ENCODE peak calls at places on chromosomes 6 and 20, in four cellular contexts. E, C, F and Z are unnamed samples.

GRCh38 chr20:54025166-54025835 is 45.1 kb downstream of the BCAS1 start:
- DNase-seq in E (peak), F (no peak), C (no peak), Z (no peak)

GRCh38 chr6:125869427-125869826 is 78.7 kb downstream of the NCOA7 start:
- DNase-seq in E (no peak), C (no peak), F (no peak), Z (no peak)

GRCh38 chr6:165774903-165775608 is 112.0 kb upstream of the PDE10A start:
- DNase-seq in F (peak), C (no peak), E (peak), Z (no peak)

GRCh38 chr6:133193396-133193795 is 47.8 kb upstream of the EYA4 start:
- DNase-seq in C (no peak), F (no peak), E (no peak), Z (no peak)

GRCh38 chr6:40803897-40804702 is 216.9 kb upstream of the LRFN2 start:
- DNase-seq in F (no peak), C (peak), E (no peak), Z (no peak)

GRCh38 chr20:56274156-56274555 is 25.6 kb downstream of the MC3R start:
- DNase-seq in C (no peak), E (no peak), F (no peak), Z (no peak)

GRCh38 chr20:8020314-8021079 is 936 bp upstream of the TMX4 start:
- DNase-seq in F (no peak), E (peak), C (peak), Z (no peak)

GRCh38 chr20:50039706-50040431 is 57.1 kb downstream of the SNAI1 start:
- DNase-seq in F (no peak), E (no peak), C (no peak), Z (no peak)

GRCh38 chr6:10591411-10592160 is 70.4 kb downstream of the GCNT2 start:
- DNase-seq in F (no peak), C (no peak), E (no peak), Z (no peak)

GRCh38 chr6:41578714-41579610 is 32.8 kb downstream of the FOXP4 start:
- DNase-seq in F (peak), E (peak), C (peak), Z (no peak)

GRCh38 chr20:11057624-11058023 is 383.8 kb upstream of the JAG1 start:
- DNase-seq in C (peak), F (peak), E (peak), Z (no peak)

GRCh38 chr6:27604986-27605385 is 132.1 kb upstream of the ZNF184 start:
- DNase-seq in E (peak), C (peak), F (peak), Z (no peak)

GRCh38 chr6:168311410-168312124 is 8.0 kb downstream of the DACT2 start:
- DNase-seq in F (no peak), C (no peak), E (no peak), Z (no peak)

GRCh38 chr6:54112171-54112650 is 968 bp downstream of the MLIP start:
- DNase-seq in E (peak), C (no peak), F (peak), Z (no peak)

GRCh38 chr20:34215711-34216381 is 25.4 kb upstream of the ASIP start:
- DNase-seq in E (peak), F (peak), C (peak), Z (peak)

GRCh38 chr20:34269996-34270627 is 28.9 kb downstream of the ASIP start:
- DNase-seq in F (peak), C (peak), E (peak), Z (peak)

GRCh38 chr6:105270511-105270910 is 90.7 kb upstream of the POPDC3 start:
- DNase-seq in F (no peak), E (no peak), C (peak), Z (peak)

GRCh38 chr6:30171677-30172471 is 8.5 kb downstream of the TRIM15 start:
- DNase-seq in F (peak), E (peak), C (peak), Z (no peak)

GRCh38 chr20:47161411-47161810 is 195.1 kb downstream of the ZMYND8 start:
- DNase-seq in C (no peak), F (no peak), E (no peak), Z (no peak)

GRCh38 chr20:36804425-36804824 is 30.9 kb upstream of the DSN1 start:
- DNase-seq in F (no peak), E (no peak), C (no peak), Z (no peak)

GRCh38 chr20:21125072-21125848 is 622 bp upstream of the KIZ start:
- DNase-seq in F (peak), C (peak), E (peak), Z (peak)

GRCh38 chr6:38975621-38976049 is 72.9 kb upstream of the GLP1R start:
- DNase-seq in E (peak), C (no peak), F (peak), Z (no peak)

GRCh38 chr6:168149015-168149414 is 70.0 kb upstream of the FRMD1 start:
- DNase-seq in F (no peak), E (no peak), C (no peak), Z (no peak)

GRCh38 chr6:10425973-10426780 is 11.3 kb upstream of the TFAP2A start:
- DNase-seq in F (peak), E (peak), C (peak), Z (no peak)

GRCh38 chr20:8255945-8256632 is 124.0 kb downstream of the PLCB1 start:
- DNase-seq in E (no peak), F (no peak), C (no peak), Z (no peak)

GRCh38 chr20:60361761-60362410 is 403.7 kb downstream of the CDH26 start:
- DNase-seq in C (no peak), F (no peak), E (no peak), Z (no peak)

GRCh38 chr6:16800942-16801341 is 39.7 kb upstream of the ATXN1 start:
- DNase-seq in F (peak), E (peak), C (peak), Z (no peak)

GRCh38 chr6:37608587-37608986 is 89.1 kb downstream of the MDGA1 start:
- DNase-seq in F (no peak), C (no peak), E (no peak), Z (no peak)

GRCh38 chr6:37614059-37614940 is 83.4 kb downstream of the MDGA1 start:
- DNase-seq in C (no peak), E (no peak), F (no peak), Z (no peak)

GRCh38 chr6:37611516-37611915 is 86.2 kb downstream of the MDGA1 start:
- DNase-seq in F (no peak), C (no peak), E (no peak), Z (no peak)

GRCh38 chr6:37615564-37616340 is 81.9 kb downstream of the MDGA1 start:
- DNase-seq in C (no peak), E (peak), F (peak), Z (no peak)

GRCh38 chr6:37612475-37612874 is 85.2 kb downstream of the MDGA1 start:
- DNase-seq in C (peak), E (no peak), F (peak), Z (no peak)
- H3K4me3 ChIP-seq in C (no peak), E (no peak), F (no peak), Z (no peak)

DNA sequence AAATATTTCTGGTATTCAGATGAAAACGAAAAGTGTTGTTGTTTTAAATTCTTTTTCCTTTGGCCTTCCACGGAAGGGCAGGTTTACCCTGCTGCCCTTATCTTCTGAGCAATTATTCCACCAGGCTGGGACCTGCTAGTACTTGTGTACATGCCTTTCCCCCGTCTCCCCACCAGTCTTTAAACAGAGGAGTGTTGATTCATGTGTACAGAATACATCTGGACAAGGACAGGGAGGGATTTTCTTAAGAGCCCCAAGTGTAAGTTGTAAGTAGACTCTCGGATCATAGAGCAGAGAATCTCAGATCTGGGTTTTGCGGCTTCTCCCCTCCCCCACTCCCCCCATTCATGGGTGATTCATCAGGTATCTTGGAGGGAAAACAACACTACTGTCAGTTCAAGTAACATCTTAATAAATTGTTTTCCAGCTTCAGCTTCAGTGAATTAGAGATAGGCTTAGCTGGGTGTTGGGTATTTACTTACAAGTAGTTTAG is 81.3 kb downstream of the RTN4IP1 start:
- DNase-seq in F (peak), C (peak), E (peak), Z (peak)
- TF ChIP-seq CTCF in F (peak), C (no peak), E (no peak), Z (no peak)

GRCh38 chr6:52504778-52505127 is 72.1 kb downstream of the TRAM2 start:
- DNase-seq in F (no peak), E (no peak), C (no peak), Z (no peak)
- H3K4me3 ChIP-seq in F (no peak), E (no peak), C (no peak), Z (no peak)

DNA sequence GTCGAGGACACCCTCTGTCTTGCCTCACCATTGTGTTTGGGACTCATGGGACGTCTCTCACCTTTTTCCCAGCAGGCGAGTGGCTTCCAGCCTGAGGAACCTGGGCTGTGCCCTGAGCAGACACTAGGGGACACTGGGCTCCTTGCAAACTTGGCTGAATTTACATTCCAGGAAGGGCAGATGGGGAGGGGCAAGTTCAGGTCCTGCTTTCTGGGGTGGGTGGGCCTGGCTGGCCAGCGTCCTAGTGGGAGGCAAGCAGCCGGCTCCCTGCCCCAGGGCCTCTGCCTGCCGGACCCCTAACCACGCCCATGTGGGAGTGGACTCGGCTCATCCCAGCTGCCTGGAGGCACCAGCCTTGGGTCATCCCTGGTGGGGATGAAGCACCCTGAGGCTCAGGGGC is 48.2 kb upstream of the MLN start:
- DNase-seq in E (peak), C (peak), F (peak), Z (no peak)
- TF ChIP-seq CTCF in E (peak), C (peak), F (peak), Z (peak)

DNA sequence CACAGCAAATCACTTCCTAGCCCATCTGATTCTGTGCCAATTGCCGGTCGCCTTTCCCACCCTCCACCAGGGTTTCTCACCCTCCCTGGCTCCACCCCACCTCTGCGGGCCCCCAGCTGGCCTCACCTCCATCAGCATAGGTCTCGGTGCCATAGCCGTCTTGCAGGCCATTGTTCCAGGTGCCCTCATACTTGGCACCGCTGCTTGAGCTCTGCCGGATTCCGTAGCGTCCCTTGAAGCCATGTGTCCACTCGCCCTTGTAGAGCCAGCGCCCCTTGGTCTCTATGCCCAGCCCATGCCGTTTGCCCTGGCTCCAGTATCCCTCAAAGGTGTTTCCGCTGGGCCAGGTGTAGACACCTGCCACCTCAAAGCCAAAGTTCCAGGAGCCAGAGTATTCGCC is 787 bp downstream of the JPH2 start:
- DNase-seq in F (no peak), C (no peak), E (no peak), Z (no peak)
- H3K4me3 ChIP-seq in F (no peak), C (no peak), E (peak), Z (no peak)

GRCh38 chr6:139374357-139375238 is at the start of gene CITED2:
- DNase-seq in F (peak), C (peak), E (peak), Z (peak)
- TF ChIP-seq CTCF in F (peak), C (no peak), E (peak), Z (no peak)

DNA sequence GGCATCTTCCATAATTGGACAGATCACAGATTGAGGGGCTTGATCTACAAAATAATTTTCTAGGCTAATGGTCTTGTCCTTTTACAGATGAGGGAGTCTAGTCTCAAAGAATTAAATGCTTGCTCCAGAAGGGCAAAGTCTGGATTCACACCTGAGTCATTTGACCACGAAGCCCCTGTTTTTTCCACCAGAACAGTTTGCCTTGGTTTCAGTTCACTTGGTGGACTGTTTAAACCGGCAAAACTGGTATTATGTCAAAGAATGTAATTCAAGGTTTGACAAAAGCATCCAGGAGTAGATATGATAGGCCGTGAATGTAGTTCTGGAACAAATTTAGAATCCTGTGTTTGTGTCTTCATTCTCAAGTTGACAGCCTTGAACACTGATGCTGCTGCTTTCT is 3.3 kb downstream of the MYO6 start:
- DNase-seq in E (no peak), F (peak), C (peak), Z (no peak)
- H3K4me3 ChIP-seq in E (no peak), F (no peak), C (no peak), Z (no peak)

GRCh38 chr6:93822434-93823265 is 403.3 kb upstream of the EPHA7 start:
- DNase-seq in E (no peak), F (no peak), C (no peak), Z (no peak)

GRCh38 chr6:93821953-93822352 is 402.6 kb upstream of the EPHA7 start:
- DNase-seq in F (no peak), C (no peak), E (no peak), Z (no peak)

GRCh38 chr6:93820465-93821082 is 401.2 kb upstream of the EPHA7 start:
- DNase-seq in C (no peak), F (no peak), E (no peak), Z (no peak)

GRCh38 chr6:93817937-93818336 is 398.6 kb upstream of the EPHA7 start:
- DNase-seq in C (no peak), F (no peak), E (no peak), Z (no peak)

DNA sequence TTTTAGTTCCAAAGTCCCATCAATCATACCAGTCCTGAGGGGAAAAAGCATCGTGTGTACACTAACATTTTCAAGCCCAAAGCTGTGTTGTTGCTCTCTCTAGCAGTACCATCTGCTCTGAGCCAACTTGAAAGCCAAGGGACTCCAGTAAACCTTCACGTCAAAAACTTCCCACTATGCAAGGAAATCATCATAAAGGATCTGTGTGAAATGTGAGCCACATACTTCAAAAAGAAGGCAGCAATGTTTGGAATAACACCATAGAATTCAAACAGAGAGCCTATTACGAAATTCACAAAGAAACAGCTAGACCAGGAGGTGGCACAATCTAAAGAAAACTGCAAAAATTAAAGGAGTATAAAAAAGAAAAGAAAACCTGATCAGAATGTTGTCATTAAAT is 399.8 kb upstream of the EPHA7 start:
- DNase-seq in F (peak), C (peak), E (no peak), Z (no peak)
- TF ChIP-seq CTCF in F (no peak), C (no peak), E (no peak), Z (no peak)

DNA sequence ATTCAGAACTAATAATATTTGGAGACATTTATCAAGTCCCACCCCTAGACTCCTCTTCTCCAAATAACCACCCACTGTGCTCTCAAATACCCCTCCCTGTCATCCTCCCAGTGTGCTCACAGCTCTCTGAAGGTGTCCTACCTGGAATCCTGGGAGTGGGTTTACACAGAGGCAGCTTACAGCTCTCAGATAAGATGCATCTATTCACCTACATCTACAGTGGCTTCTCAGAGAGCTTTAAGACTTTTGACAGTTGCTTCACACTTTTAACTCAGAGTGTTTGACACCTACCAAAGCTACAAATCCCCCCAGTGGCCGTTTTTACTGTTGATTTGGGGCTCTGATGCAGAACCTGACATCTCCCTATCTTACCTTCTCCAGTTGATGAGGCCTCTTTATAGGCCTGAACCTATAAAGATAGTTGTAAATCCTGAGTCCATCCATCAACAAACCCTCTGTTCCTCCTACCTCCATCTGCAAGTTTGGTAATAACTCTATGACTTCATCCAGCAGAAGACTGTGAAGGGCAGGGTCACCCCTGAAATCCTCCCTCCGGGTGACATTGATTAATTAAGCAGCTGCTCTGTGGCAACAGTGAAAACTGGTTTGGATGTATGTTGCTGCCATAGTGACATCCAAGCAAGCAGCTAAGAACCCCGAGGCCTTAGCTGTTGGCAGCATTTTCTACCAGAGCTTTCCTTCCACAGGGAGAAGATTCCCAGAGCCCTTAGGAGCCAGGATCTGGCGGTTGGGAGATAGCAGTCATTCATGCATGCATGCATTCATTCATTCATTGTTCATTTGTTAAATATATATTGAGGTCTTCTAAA is 226.1 kb upstream of the RREB1 start:
- DNase-seq in F (no peak), E (peak), C (no peak), Z (no peak)
- H3K4me3 ChIP-seq in F (no peak), E (no peak), C (no peak), Z (no peak)